ENCODE peak calls at places on chromosomes 6 and 20, in nine cellular contexts. One of them, this sample, is unnamed.

GRCh38 chr20:50668798-50669197 is 22.5 kb downstream of the RIPOR3 start:
- DNase-seq in T-helper 1 cell: no peak
- DNase-seq in stimulated activated CD4-positive, alpha-beta T cell treated with anti-CD3 and anti-CD28 coated beads, Interleukin-15, amount 100 ng/mL, for 48 hours: no peak
- DNase-seq in astrocyte of the spinal cord: no peak
- DNase-seq in amniotic stem cell: no peak
- DNase-seq in HS-5: no peak
- DNase-seq in activated CD8-positive, alpha-beta memory T cell treated with anti-CD3 and anti-CD28 coated beads for 24 hours: no peak
- DNase-seq in glomerular endothelial cell: no peak
- DNase-seq in NCI-H1092 treated with DMSO at 0.1 percent for 48 hours: no peak
- DNase-seq in this sample: no peak

GRCh38 chr6:46453756-46454316 is 37.4 kb downstream of the RCAN2 start:
- DNase-seq in glomerular endothelial cell: no peak
- DNase-seq in astrocyte of the spinal cord: peak; percentile 33
- DNase-seq in NCI-H1092 treated with DMSO at 0.1 percent for 48 hours: no peak
- DNase-seq in activated CD8-positive, alpha-beta memory T cell treated with anti-CD3 and anti-CD28 coated beads for 24 hours: no peak
- DNase-seq in T-helper 1 cell: no peak
- DNase-seq in stimulated activated CD4-positive, alpha-beta T cell treated with anti-CD3 and anti-CD28 coated beads, Interleukin-15, amount 100 ng/mL, for 48 hours: no peak
- DNase-seq in HS-5: no peak
- DNase-seq in amniotic stem cell: no peak
- DNase-seq in this sample: no peak

GRCh38 chr20:62545271-62545670 is 69.5 kb upstream of the GATA5 start:
- DNase-seq in HS-5: no peak
- DNase-seq in astrocyte of the spinal cord: no peak
- DNase-seq in T-helper 1 cell: no peak
- DNase-seq in activated CD8-positive, alpha-beta memory T cell treated with anti-CD3 and anti-CD28 coated beads for 24 hours: no peak
- DNase-seq in stimulated activated CD4-positive, alpha-beta T cell treated with anti-CD3 and anti-CD28 coated beads, Interleukin-15, amount 100 ng/mL, for 48 hours: no peak
- DNase-seq in glomerular endothelial cell: no peak
- DNase-seq in NCI-H1092 treated with DMSO at 0.1 percent for 48 hours: no peak
- DNase-seq in amniotic stem cell: no peak
- DNase-seq in this sample: no peak

GRCh38 chr20:47358672-47359532 is 2.4 kb upstream of the ZMYND8 start:
- DNase-seq in activated CD8-positive, alpha-beta memory T cell treated with anti-CD3 and anti-CD28 coated beads for 24 hours: no peak
- DNase-seq in NCI-H1092 treated with DMSO at 0.1 percent for 48 hours: peak; percentile 70
- DNase-seq in HS-5: peak; percentile 100
- DNase-seq in amniotic stem cell: peak; percentile 59
- DNase-seq in stimulated activated CD4-positive, alpha-beta T cell treated with anti-CD3 and anti-CD28 coated beads, Interleukin-15, amount 100 ng/mL, for 48 hours: no peak
- DNase-seq in glomerular endothelial cell: peak; percentile 91
- DNase-seq in T-helper 1 cell: no peak
- DNase-seq in astrocyte of the spinal cord: peak; percentile 93
- DNase-seq in this sample: no peak

GRCh38 chr20:17928211-17928611 is 40.4 kb downstream of the SNX5 start:
- DNase-seq in T-helper 1 cell: no peak
- DNase-seq in amniotic stem cell: no peak
- DNase-seq in stimulated activated CD4-positive, alpha-beta T cell treated with anti-CD3 and anti-CD28 coated beads, Interleukin-15, amount 100 ng/mL, for 48 hours: no peak
- DNase-seq in glomerular endothelial cell: no peak
- DNase-seq in activated CD8-positive, alpha-beta memory T cell treated with anti-CD3 and anti-CD28 coated beads for 24 hours: no peak
- DNase-seq in NCI-H1092 treated with DMSO at 0.1 percent for 48 hours: no peak
- DNase-seq in astrocyte of the spinal cord: no peak
- DNase-seq in HS-5: no peak
- DNase-seq in this sample: no peak

GRCh38 chr6:63560806-63561672 is 11.2 kb upstream of the LOC128125822 start:
- DNase-seq in T-helper 1 cell: no peak
- DNase-seq in HS-5: no peak
- DNase-seq in NCI-H1092 treated with DMSO at 0.1 percent for 48 hours: no peak
- DNase-seq in glomerular endothelial cell: no peak
- DNase-seq in astrocyte of the spinal cord: no peak
- DNase-seq in activated CD8-positive, alpha-beta memory T cell treated with anti-CD3 and anti-CD28 coated beads for 24 hours: no peak
- DNase-seq in amniotic stem cell: no peak
- DNase-seq in stimulated activated CD4-positive, alpha-beta T cell treated with anti-CD3 and anti-CD28 coated beads, Interleukin-15, amount 100 ng/mL, for 48 hours: no peak
- DNase-seq in this sample: no peak

GRCh38 chr6:17032595-17033591 is 69.0 kb upstream of the STMND1 start:
- DNase-seq in stimulated activated CD4-positive, alpha-beta T cell treated with anti-CD3 and anti-CD28 coated beads, Interleukin-15, amount 100 ng/mL, for 48 hours: no peak
- DNase-seq in astrocyte of the spinal cord: peak; percentile 91
- DNase-seq in T-helper 1 cell: no peak
- DNase-seq in activated CD8-positive, alpha-beta memory T cell treated with anti-CD3 and anti-CD28 coated beads for 24 hours: no peak
- DNase-seq in NCI-H1092 treated with DMSO at 0.1 percent for 48 hours: no peak
- DNase-seq in HS-5: peak; percentile 93
- DNase-seq in amniotic stem cell: peak; percentile 85
- DNase-seq in glomerular endothelial cell: peak; percentile 90
- DNase-seq in this sample: no peak

GRCh38 chr6:26159417-26160273 is 72.4 kb downstream of the HFE start:
- DNase-seq in T-helper 1 cell: no peak
- DNase-seq in NCI-H1092 treated with DMSO at 0.1 percent for 48 hours: peak; percentile 16
- DNase-seq in activated CD8-positive, alpha-beta memory T cell treated with anti-CD3 and anti-CD28 coated beads for 24 hours: no peak
- DNase-seq in glomerular endothelial cell: no peak
- DNase-seq in amniotic stem cell: peak; percentile 3
- DNase-seq in HS-5: no peak
- DNase-seq in astrocyte of the spinal cord: peak; percentile 42
- DNase-seq in stimulated activated CD4-positive, alpha-beta T cell treated with anti-CD3 and anti-CD28 coated beads, Interleukin-15, amount 100 ng/mL, for 48 hours: no peak
- DNase-seq in this sample: no peak

GRCh38 chr6:90941885-90942284 is 355.0 kb upstream of the MAP3K7 start:
- DNase-seq in astrocyte of the spinal cord: no peak
- DNase-seq in glomerular endothelial cell: no peak
- DNase-seq in activated CD8-positive, alpha-beta memory T cell treated with anti-CD3 and anti-CD28 coated beads for 24 hours: no peak
- DNase-seq in stimulated activated CD4-positive, alpha-beta T cell treated with anti-CD3 and anti-CD28 coated beads, Interleukin-15, amount 100 ng/mL, for 48 hours: no peak
- DNase-seq in NCI-H1092 treated with DMSO at 0.1 percent for 48 hours: no peak
- DNase-seq in HS-5: no peak
- DNase-seq in T-helper 1 cell: no peak
- DNase-seq in amniotic stem cell: no peak
- DNase-seq in this sample: no peak

GRCh38 chr20:4521170-4521968 is 200.3 kb upstream of the PRND start:
- DNase-seq in T-helper 1 cell: no peak
- DNase-seq in glomerular endothelial cell: no peak
- DNase-seq in HS-5: no peak
- DNase-seq in stimulated activated CD4-positive, alpha-beta T cell treated with anti-CD3 and anti-CD28 coated beads, Interleukin-15, amount 100 ng/mL, for 48 hours: no peak
- DNase-seq in NCI-H1092 treated with DMSO at 0.1 percent for 48 hours: no peak
- DNase-seq in amniotic stem cell: no peak
- DNase-seq in activated CD8-positive, alpha-beta memory T cell treated with anti-CD3 and anti-CD28 coated beads for 24 hours: no peak
- DNase-seq in astrocyte of the spinal cord: no peak
- DNase-seq in this sample: no peak

GRCh38 chr6:148112851-148113319 is 229.8 kb upstream of the SASH1 start:
- DNase-seq in HS-5: no peak
- DNase-seq in NCI-H1092 treated with DMSO at 0.1 percent for 48 hours: no peak
- DNase-seq in glomerular endothelial cell: no peak
- DNase-seq in amniotic stem cell: no peak
- DNase-seq in stimulated activated CD4-positive, alpha-beta T cell treated with anti-CD3 and anti-CD28 coated beads, Interleukin-15, amount 100 ng/mL, for 48 hours: no peak
- DNase-seq in T-helper 1 cell: no peak
- DNase-seq in activated CD8-positive, alpha-beta memory T cell treated with anti-CD3 and anti-CD28 coated beads for 24 hours: no peak
- DNase-seq in astrocyte of the spinal cord: no peak
- DNase-seq in this sample: no peak

GRCh38 chr20:45036044-45036755 is 64.7 kb downstream of the KCNS1 start:
- DNase-seq in stimulated activated CD4-positive, alpha-beta T cell treated with anti-CD3 and anti-CD28 coated beads, Interleukin-15, amount 100 ng/mL, for 48 hours: peak; percentile 47
- DNase-seq in amniotic stem cell: no peak
- DNase-seq in astrocyte of the spinal cord: peak; percentile 73
- DNase-seq in activated CD8-positive, alpha-beta memory T cell treated with anti-CD3 and anti-CD28 coated beads for 24 hours: peak; percentile 71
- DNase-seq in NCI-H1092 treated with DMSO at 0.1 percent for 48 hours: no peak
- DNase-seq in glomerular endothelial cell: no peak
- DNase-seq in HS-5: peak; percentile 90
- DNase-seq in T-helper 1 cell: no peak
- DNase-seq in this sample: no peak

GRCh38 chr6:16402501-16402900 is 164.1 kb downstream of the GMPR start:
- DNase-seq in HS-5: no peak
- DNase-seq in NCI-H1092 treated with DMSO at 0.1 percent for 48 hours: no peak
- DNase-seq in astrocyte of the spinal cord: peak; percentile 76
- DNase-seq in stimulated activated CD4-positive, alpha-beta T cell treated with anti-CD3 and anti-CD28 coated beads, Interleukin-15, amount 100 ng/mL, for 48 hours: no peak
- DNase-seq in glomerular endothelial cell: no peak
- DNase-seq in amniotic stem cell: no peak
- DNase-seq in T-helper 1 cell: no peak
- DNase-seq in activated CD8-positive, alpha-beta memory T cell treated with anti-CD3 and anti-CD28 coated beads for 24 hours: no peak
- DNase-seq in this sample: no peak

GRCh38 chr6:143093290-143093689 is 32.6 kb downstream of the AIG1 start:
- DNase-seq in glomerular endothelial cell: no peak
- DNase-seq in T-helper 1 cell: no peak
- DNase-seq in activated CD8-positive, alpha-beta memory T cell treated with anti-CD3 and anti-CD28 coated beads for 24 hours: no peak
- DNase-seq in NCI-H1092 treated with DMSO at 0.1 percent for 48 hours: no peak
- DNase-seq in astrocyte of the spinal cord: no peak
- DNase-seq in amniotic stem cell: no peak
- DNase-seq in HS-5: no peak
- DNase-seq in stimulated activated CD4-positive, alpha-beta T cell treated with anti-CD3 and anti-CD28 coated beads, Interleukin-15, amount 100 ng/mL, for 48 hours: no peak
- DNase-seq in this sample: no peak

GRCh38 chr20:51120438-51120837 is 97.5 kb upstream of the KCNG1 start:
- DNase-seq in amniotic stem cell: no peak
- DNase-seq in glomerular endothelial cell: no peak
- DNase-seq in stimulated activated CD4-positive, alpha-beta T cell treated with anti-CD3 and anti-CD28 coated beads, Interleukin-15, amount 100 ng/mL, for 48 hours: no peak
- DNase-seq in HS-5: no peak
- DNase-seq in T-helper 1 cell: no peak
- DNase-seq in activated CD8-positive, alpha-beta memory T cell treated with anti-CD3 and anti-CD28 coated beads for 24 hours: no peak
- DNase-seq in astrocyte of the spinal cord: no peak
- DNase-seq in NCI-H1092 treated with DMSO at 0.1 percent for 48 hours: no peak
- DNase-seq in this sample: no peak

GRCh38 chr6:148521586-148521985 is 178.9 kb downstream of the SASH1 start:
- DNase-seq in amniotic stem cell: peak; percentile 11
- DNase-seq in activated CD8-positive, alpha-beta memory T cell treated with anti-CD3 and anti-CD28 coated beads for 24 hours: no peak
- DNase-seq in HS-5: no peak
- DNase-seq in T-helper 1 cell: no peak
- DNase-seq in stimulated activated CD4-positive, alpha-beta T cell treated with anti-CD3 and anti-CD28 coated beads, Interleukin-15, amount 100 ng/mL, for 48 hours: no peak
- DNase-seq in NCI-H1092 treated with DMSO at 0.1 percent for 48 hours: no peak
- DNase-seq in glomerular endothelial cell: no peak
- DNase-seq in astrocyte of the spinal cord: peak; percentile 67
- DNase-seq in this sample: no peak

GRCh38 chr20:5687884-5688283 is 62.3 kb upstream of the SHLD1 start:
- DNase-seq in stimulated activated CD4-positive, alpha-beta T cell treated with anti-CD3 and anti-CD28 coated beads, Interleukin-15, amount 100 ng/mL, for 48 hours: no peak
- DNase-seq in HS-5: no peak
- DNase-seq in astrocyte of the spinal cord: no peak
- DNase-seq in T-helper 1 cell: no peak
- DNase-seq in activated CD8-positive, alpha-beta memory T cell treated with anti-CD3 and anti-CD28 coated beads for 24 hours: no peak
- DNase-seq in glomerular endothelial cell: no peak
- DNase-seq in NCI-H1092 treated with DMSO at 0.1 percent for 48 hours: no peak
- DNase-seq in amniotic stem cell: no peak
- DNase-seq in this sample: no peak

GRCh38 chr6:137536104-137536773 is 42.0 kb upstream of the OLIG3 start:
- DNase-seq in HS-5: no peak
- DNase-seq in glomerular endothelial cell: no peak
- DNase-seq in astrocyte of the spinal cord: no peak
- DNase-seq in activated CD8-positive, alpha-beta memory T cell treated with anti-CD3 and anti-CD28 coated beads for 24 hours: no peak
- DNase-seq in amniotic stem cell: no peak
- DNase-seq in NCI-H1092 treated with DMSO at 0.1 percent for 48 hours: no peak
- DNase-seq in T-helper 1 cell: no peak
- DNase-seq in stimulated activated CD4-positive, alpha-beta T cell treated with anti-CD3 and anti-CD28 coated beads, Interleukin-15, amount 100 ng/mL, for 48 hours: no peak
- DNase-seq in this sample: no peak